ENCODE peak calls at places on chromosomes 6 and 20, in five cellular contexts. Y is fibroblast of lung, Z is IMR-90, R is neural progenitor cell, Q is astrocyte. F is an unnamed sample.

GRCh38 chr20:6636209-6637159 is 131.0 kb upstream of the BMP2 start:
- DNase-seq in Y (peak), Z (peak), R (peak), Q (peak), F (peak)

GRCh38 chr6:167668019-167668753 is 158.5 kb upstream of the AFDN start:
- DNase-seq in Y (no peak), Z (no peak), R (peak), Q (no peak), F (peak)

GRCh38 chr6:146709036-146709622 is 110.4 kb downstream of the ADGB start:
- DNase-seq in Y (no peak), Z (no peak), R (no peak), Q (no peak), F (no peak)

GRCh38 chr20:41482647-41483552 is 116.3 kb upstream of the EMILIN3 start:
- DNase-seq in Y (peak), Z (peak), R (no peak), Q (peak), F (peak)

GRCh38 chr20:39645130-39645529 is 683.0 kb downstream of the DHX35 start:
- DNase-seq in Y (no peak), Z (no peak), R (peak), Q (no peak), F (no peak)

GRCh38 chr6:119858901-119859300 is 509.3 kb upstream of the MAN1A1 start:
- DNase-seq in Y (peak), Z (peak), R (no peak), Q (peak), F (no peak)

GRCh38 chr6:42503894-42504293 is 52.2 kb upstream of the TRERF1 start:
- DNase-seq in Y (no peak), Z (no peak), R (no peak), Q (no peak), F (no peak)

GRCh38 chr6:33759887-33760629 is 13.4 kb upstream of the IP6K3 start:
- DNase-seq in Y (no peak), Z (no peak), R (no peak), Q (no peak), F (no peak)

GRCh38 chr6:166602928-166603690 is 16.6 kb upstream of the RAMACL start:
- DNase-seq in Y (no peak), Z (no peak), R (no peak), Q (no peak), F (peak)

DNA sequence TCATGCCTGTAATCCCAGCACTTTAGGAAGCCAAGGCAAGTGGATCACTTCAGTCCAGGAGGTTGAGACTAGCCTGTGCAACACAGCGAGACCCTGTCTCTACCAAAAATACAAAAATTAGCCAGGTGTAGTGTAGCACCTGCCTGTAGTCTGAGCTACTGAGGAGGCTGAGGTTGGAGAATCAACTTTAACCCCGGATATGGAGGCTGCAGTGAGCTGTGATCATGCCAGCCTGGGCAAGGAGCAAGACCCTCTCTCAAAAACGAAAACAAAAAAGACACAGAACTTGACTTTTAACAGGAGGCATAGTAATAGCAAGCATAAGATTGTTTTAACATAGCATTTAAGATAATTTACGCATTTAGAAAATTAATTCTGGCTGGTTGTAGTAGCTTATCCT is 32.5 kb downstream of the MYB start:
- DNase-seq in Y (no peak), Z (no peak), R (no peak), Q (no peak), F (no peak)
- H3K9ac ChIP-seq in Y (no peak), Z (no peak), R (no peak), Q (no peak), F (no peak)

DNA sequence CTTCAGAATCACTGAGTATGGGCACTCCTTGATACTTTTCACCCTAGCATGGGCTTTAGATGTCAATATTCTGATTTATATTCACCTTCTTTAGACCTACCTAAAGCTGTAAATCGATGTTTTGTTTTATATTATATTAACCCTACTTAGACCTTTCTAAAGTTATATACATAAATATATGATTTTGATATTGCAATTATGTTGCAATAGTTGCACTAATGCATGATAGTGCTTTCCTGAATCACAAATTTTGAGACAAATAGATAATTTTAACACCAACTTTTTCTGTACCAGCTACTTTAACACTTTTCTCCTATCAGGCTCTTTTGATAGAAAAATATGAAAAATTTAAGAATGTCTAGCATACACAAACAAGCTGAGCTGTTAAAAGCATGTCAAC is 34.0 kb upstream of the JAG1 start:
- DNase-seq in Y (no peak), Z (no peak), R (no peak), Q (no peak), F (no peak)
- H3K9ac ChIP-seq in Y (no peak), Z (no peak), R (no peak), Q (no peak), F (no peak)

DNA sequence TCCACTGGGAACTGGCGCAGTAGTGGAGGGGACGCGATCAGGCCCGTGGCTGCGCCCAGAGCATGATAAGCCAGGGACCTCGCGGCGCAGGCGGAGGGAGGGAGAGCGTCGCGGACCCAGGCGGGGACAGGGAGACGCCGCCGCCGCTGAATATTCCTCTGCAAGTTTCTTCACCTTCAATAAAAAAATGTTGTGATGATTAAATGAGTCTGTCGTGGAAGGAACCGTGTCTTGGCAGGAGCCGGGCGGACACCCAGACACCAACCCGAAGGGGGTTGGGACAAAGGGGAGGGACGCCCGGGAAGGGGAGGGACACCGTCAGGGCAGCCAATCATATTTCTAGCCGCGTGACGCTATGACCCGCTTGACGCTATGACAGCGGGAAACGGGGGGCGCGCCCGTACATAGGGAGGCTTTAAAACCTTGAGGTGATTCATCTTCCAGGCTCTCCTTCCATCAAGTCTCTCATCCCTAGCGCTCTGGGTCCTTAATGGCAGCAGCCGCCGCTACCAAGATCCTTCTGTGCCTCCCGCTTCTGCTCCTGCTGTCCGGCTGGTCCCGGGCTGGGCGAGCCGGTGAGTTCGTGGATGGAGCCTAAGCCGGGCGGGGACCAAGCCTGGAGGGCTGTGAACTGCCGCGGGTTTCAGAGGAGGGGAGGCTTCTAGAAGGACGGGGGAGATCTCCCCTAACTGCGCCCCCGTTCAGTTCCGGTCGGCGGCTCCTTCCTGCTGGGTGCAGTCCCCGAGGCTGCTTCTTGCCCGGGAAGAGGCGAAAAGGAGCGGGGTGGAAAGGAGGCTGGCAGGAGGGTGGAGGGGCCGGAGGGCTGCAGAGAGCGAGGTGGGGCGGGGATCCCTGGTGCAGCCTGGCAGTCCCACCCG is at the start of gene ULBP2:
- DNase-seq in Y (peak), Z (peak), R (peak), Q (peak), F (peak)
- H3K9ac ChIP-seq in Y (peak), Z (peak), R (no peak), Q (peak), F (peak)

GRCh38 chr20:63819224-63819917 is 11.7 kb downstream of the ZBTB46 start:
- DNase-seq in Y (peak), Z (peak), R (no peak), Q (no peak), F (no peak)
- H3K9ac ChIP-seq in Y (no peak), Z (no peak), R (no peak), Q (peak), F (peak)

GRCh38 chr6:142697912-142698311 is 247.1 kb downstream of the HIVEP2 start:
- DNase-seq in Y (no peak), Z (no peak), R (no peak), Q (no peak), F (no peak)

GRCh38 chr6:142698751-142699150 is 246.2 kb downstream of the HIVEP2 start:
- DNase-seq in Y (no peak), Z (no peak), R (no peak), Q (no peak), F (no peak)

GRCh38 chr6:142696123-142696522 is 248.9 kb downstream of the HIVEP2 start:
- DNase-seq in Y (peak), Z (no peak), R (no peak), Q (no peak), F (no peak)

GRCh38 chr6:142695016-142695415 is 250.0 kb downstream of the HIVEP2 start:
- DNase-seq in Y (peak), Z (peak), R (no peak), Q (no peak), F (no peak)

GRCh38 chr6:142696689-142697088 is 248.3 kb downstream of the HIVEP2 start:
- DNase-seq in Y (peak), Z (no peak), R (no peak), Q (no peak), F (no peak)
- H3K9ac ChIP-seq in Y (no peak), Z (no peak), R (no peak), Q (no peak), F (no peak)

GRCh38 chr6:44697333-44697732 is 309.8 kb downstream of the CDC5L start:
- DNase-seq in Y (peak), Z (no peak), R (peak), Q (no peak), F (no peak)

GRCh38 chr6:44696686-44697085 is 309.2 kb downstream of the CDC5L start:
- DNase-seq in Y (no peak), Z (no peak), R (no peak), Q (no peak), F (no peak)

GRCh38 chr6:44698602-44699001 is 311.1 kb downstream of the CDC5L start:
- DNase-seq in Y (no peak), Z (no peak), R (no peak), Q (no peak), F (no peak)

GRCh38 chr6:44699082-44699481 is 311.6 kb downstream of the CDC5L start:
- DNase-seq in Y (no peak), Z (no peak), R (no peak), Q (peak), F (no peak)

DNA sequence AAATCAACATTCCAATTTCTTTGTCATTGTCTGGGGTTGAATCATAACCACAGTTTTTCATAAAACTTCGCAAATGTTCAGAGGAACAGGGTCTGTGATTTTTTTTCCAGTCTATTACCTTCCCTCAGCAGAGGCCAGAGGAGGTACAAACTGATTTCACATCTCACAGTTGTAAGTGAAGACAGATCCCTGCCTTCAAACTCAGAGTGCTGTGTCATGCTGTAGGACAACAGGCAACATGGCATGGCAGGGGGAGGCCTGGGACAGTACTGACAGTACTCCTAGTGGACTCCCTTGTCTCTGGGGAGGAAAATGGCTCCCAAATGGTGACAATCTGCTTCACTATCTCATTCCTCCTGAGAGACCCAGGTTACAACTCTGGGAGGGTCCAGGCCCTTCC is 308.6 kb downstream of the CDC5L start:
- DNase-seq in Y (peak), Z (peak), R (no peak), Q (peak), F (no peak)
- H3K9ac ChIP-seq in Y (no peak), Z (no peak), R (no peak), Q (peak), F (peak)

GRCh38 chr6:49552596-49552995 is 2.1 kb downstream of the C6orf141 start:
- DNase-seq in Y (no peak), Z (no peak), R (peak), Q (no peak), F (no peak)
- H3K9ac ChIP-seq in Y (no peak), Z (no peak), R (peak), Q (no peak), F (no peak)

GRCh38 chr6:12586696-12587095 is 129.9 kb upstream of the PHACTR1 start:
- DNase-seq in Y (no peak), Z (no peak), R (no peak), Q (no peak), F (no peak)
- H3K9ac ChIP-seq in Y (no peak), Z (no peak), R (no peak), Q (no peak), F (no peak)

F was measured in mesenchymal stem cell.